ENCODE peak calls at places on chromosomes 4 and X, in four cellular contexts. H is astrocyte of the spinal cord, I is dorsolateral prefrontal cortex, G is coronary artery. R is an unnamed sample.
A peak's percentile ranks its signal among the peaks of the same experiment; 100 is the strongest.

GRCh38 chrX:141133272-141133671 is 43.7 kb downstream of the LDOC1 start:
- DNase-seq in G (no peak), I (no peak), H (no peak), R (no peak)

GRCh38 chr4:153643406-153644016 is 40.6 kb upstream of the TLR2 start:
- DNase-seq in I (no peak), H (peak; percentile 52), G (no peak), R (no peak)

GRCh38 chr4:139807483-139807882 is 141.9 kb downstream of the MGST2 start:
- DNase-seq in I (no peak), H (no peak), G (no peak), R (no peak)

GRCh38 chr4:58111818-58112217 is 1001.6 kb upstream of the IGFBP7 start:
- DNase-seq in I (no peak), H (no peak), G (no peak), R (no peak)

GRCh38 chr4:158814636-158815035 is 45.8 kb downstream of the FNIP2 start:
- DNase-seq in G (no peak), I (no peak), H (peak; percentile 79), R (no peak)

GRCh38 chr4:55706526-55706925 is 70.4 kb upstream of the NMU start:
- DNase-seq in G (no peak), H (no peak), I (no peak), R (no peak)

GRCh38 chr4:111136438-111136837 is 513.6 kb upstream of the PITX2 start:
- DNase-seq in G (no peak), I (no peak), H (peak; percentile 38), R (no peak)

GRCh38 chrX:39688576-39689373 is 409.0 kb downstream of the BCOR start:
- DNase-seq in G (peak; percentile 79), H (peak; percentile 23), I (peak; percentile 40), R (peak; percentile 34)

GRCh38 chrX:7586126-7586525 is 256.8 kb upstream of the VCX start:
- DNase-seq in G (no peak), I (no peak), H (peak; percentile 17), R (no peak)

GRCh38 chr4:978957-979701 is 5.8 kb upstream of the DGKQ start:
- DNase-seq in H (no peak), I (no peak), G (no peak), R (no peak)

GRCh38 chrX:136171420-136171819 is 24.1 kb downstream of the FHL1 start:
- DNase-seq in G (no peak), I (no peak), H (no peak), R (no peak)

GRCh38 chrX:136166221-136166855 is 19.0 kb downstream of the FHL1 start:
- DNase-seq in I (no peak), G (no peak), H (peak; percentile 40), R (no peak)

GRCh38 chrX:136163694-136164093 is 16.4 kb downstream of the FHL1 start:
- DNase-seq in G (no peak), I (no peak), H (no peak), R (no peak)

GRCh38 chrX:136170109-136170800 is 22.9 kb downstream of the FHL1 start:
- DNase-seq in I (no peak), G (no peak), H (peak; percentile 53), R (no peak)

GRCh38 chrX:136168929-136169735 is 21.8 kb downstream of the FHL1 start:
- DNase-seq in H (peak; percentile 92), I (no peak), G (peak; percentile 88), R (no peak)
- H3K4me3 ChIP-seq in H (no peak overlapping the region), I (no peak overlapping the region), G (peak overlapping the region; percentile 42), R (no peak overlapping the region)

DNA sequence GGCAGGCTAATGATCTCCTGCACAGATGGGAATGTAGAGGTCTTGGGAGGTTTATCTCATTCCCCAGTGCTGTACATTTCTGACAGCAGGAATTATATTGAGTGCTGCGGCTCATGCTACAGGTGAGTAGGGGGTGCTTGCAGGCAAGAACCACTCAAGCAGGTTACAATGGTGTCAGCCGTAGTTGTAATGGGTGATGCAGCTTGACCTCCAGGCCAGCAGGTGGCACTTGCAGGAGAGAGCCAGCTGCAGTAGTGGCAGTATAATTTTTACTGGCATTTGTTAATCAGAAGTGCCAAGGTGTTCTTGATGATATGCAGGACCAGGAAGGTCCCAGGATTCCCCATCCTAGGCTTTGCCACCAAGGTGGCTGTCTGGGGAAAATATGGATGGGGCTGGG is 759.6 kb upstream of the NDST4 start:
- DNase-seq in H (no peak), G (no peak), I (no peak), R (no peak)
- TF ChIP-seq CTCF in H (no peak), G (no peak), I (no peak), R (no peak)

GRCh38 chr4:47031713-47032404 is 492 bp downstream of the GABRB1 start:
- DNase-seq in H (no peak), G (no peak), I (no peak), R (no peak)
- H3K4me3 ChIP-seq in H (peak overlapping the region; percentile 62), G (peak overlapping the region; percentile 68), I (peak overlapping the region; percentile 56), R (no peak overlapping the region)

GRCh38 chr4:121088867-121089266 is 16.5 kb upstream of the NDNF start:
- DNase-seq in I (no peak), G (no peak), H (no peak), R (no peak)
- TF ChIP-seq CTCF in I (no peak), G (no peak), H (no peak), R (no peak)

GRCh38 chr4:98803287-98803677 is 125.7 kb downstream of the EIF4E start:
- DNase-seq in G (no peak), H (no peak), I (no peak), R (no peak)

GRCh38 chr4:98804403-98804802 is 124.5 kb downstream of the EIF4E start:
- DNase-seq in H (no peak), I (no peak), G (no peak), R (no peak)

GRCh38 chr4:98796986-98797385 is 131.9 kb downstream of the EIF4E start:
- DNase-seq in I (no peak), H (no peak), G (no peak), R (no peak)

GRCh38 chr4:98802673-98803286 is 126.2 kb downstream of the EIF4E start:
- DNase-seq in H (no peak), I (no peak), G (no peak), R (no peak)

GRCh38 chr4:98801259-98801725 is 127.6 kb downstream of the EIF4E start:
- DNase-seq in I (peak; percentile 74), H (no peak), G (no peak), R (no peak)
- H3K4me3 ChIP-seq in I (no peak overlapping the region), H (no peak overlapping the region), G (no peak overlapping the region), R (no peak overlapping the region)

GRCh38 chr4:87342872-87343271 is 20.2 kb upstream of the HSD17B13 start:
- DNase-seq in I (no peak), H (no peak), G (no peak), R (no peak)

GRCh38 chr4:87333267-87333666 is 10.6 kb upstream of the HSD17B13 start:
- DNase-seq in I (no peak), G (no peak), H (no peak), R (no peak)

GRCh38 chr4:87339440-87339839 is 16.8 kb upstream of the HSD17B13 start:
- DNase-seq in G (no peak), H (no peak), I (no peak), R (no peak)

DNA sequence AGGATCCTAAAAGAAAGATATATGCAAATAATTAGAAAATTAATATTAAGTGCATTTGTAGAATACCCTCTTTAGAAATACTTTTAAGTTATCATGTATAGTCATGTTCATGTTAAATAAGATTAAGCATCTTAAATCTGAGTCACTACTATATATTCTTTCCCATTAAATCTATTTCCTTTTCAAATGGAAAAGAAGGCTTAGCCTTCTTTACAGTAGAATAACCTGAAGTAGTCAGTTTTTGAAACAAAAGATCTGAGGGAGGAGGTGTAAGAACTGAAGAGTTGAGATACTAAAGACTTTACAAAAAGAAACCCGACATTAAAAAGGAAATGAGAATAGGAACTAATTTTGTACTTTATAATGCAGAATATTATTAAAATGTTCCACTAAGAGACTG is 14.7 kb upstream of the HSD17B13 start:
- DNase-seq in I (no peak), G (no peak), H (no peak), R (no peak)
- TF ChIP-seq CTCF in I (no peak), G (no peak), H (no peak), R (no peak)

GRCh38 chr4:173009129-173009823 is 159.3 kb upstream of the GALNT7 start:
- DNase-seq in G (no peak), H (peak; percentile 63), I (no peak), R (no peak)
- H3K4me3 ChIP-seq in G (no peak overlapping the region), H (no peak overlapping the region), I (no peak overlapping the region), R (no peak overlapping the region)

GRCh38 chr4:21130606-21131005 is 430.3 kb downstream of the PACRGL start:
- DNase-seq in H (no peak), I (no peak), G (no peak), R (no peak)

GRCh38 chr4:21139327-21139726 is 439.1 kb downstream of the PACRGL start:
- DNase-seq in H (no peak), I (no peak), G (no peak), R (no peak)

GRCh38 chr4:21136231-21136630 is 436.0 kb downstream of the PACRGL start:
- DNase-seq in I (no peak), H (no peak), G (no peak), R (no peak)

DNA sequence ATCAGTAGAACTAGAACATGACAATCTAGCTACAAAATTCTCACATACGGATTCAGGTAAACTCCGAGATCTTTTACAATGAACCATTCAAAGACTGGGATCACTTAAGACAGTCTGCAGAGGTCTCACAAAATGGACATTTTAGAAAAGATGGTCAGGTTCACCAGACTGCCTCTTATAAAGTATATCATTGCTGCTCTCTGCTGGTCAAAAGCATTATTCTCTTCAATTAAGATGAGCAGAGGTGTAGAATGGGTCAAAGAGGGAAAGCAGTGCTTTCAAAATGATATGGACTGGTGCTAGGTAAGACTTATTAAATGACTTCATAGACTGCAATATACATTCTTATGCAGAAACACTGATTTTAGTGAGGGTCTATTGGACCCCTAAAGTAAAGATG is 434.7 kb downstream of the PACRGL start:
- DNase-seq in H (peak; percentile 35), I (no peak), G (no peak), R (no peak)
- TF ChIP-seq CTCF in H (peak; percentile 16), I (peak; percentile 41), G (no peak), R (no peak)

GRCh38 chrX:43876680-43877079 is 5.6 kb downstream of the MAOB start:
- DNase-seq in I (no peak), H (no peak), G (no peak), R (no peak)

GRCh38 chrX:43881410-43882293 is 598 bp downstream of the MAOB start:
- DNase-seq in H (no peak), I (no peak), G (no peak), R (no peak)

GRCh38 chrX:43878902-43879526 is 3.2 kb downstream of the MAOB start:
- DNase-seq in G (no peak), H (no peak), I (no peak), R (no peak)

GRCh38 chrX:43882294-43882681 is at the start of gene MAOB:
- DNase-seq in G (no peak), I (no peak), H (no peak), R (no peak)

DNA sequence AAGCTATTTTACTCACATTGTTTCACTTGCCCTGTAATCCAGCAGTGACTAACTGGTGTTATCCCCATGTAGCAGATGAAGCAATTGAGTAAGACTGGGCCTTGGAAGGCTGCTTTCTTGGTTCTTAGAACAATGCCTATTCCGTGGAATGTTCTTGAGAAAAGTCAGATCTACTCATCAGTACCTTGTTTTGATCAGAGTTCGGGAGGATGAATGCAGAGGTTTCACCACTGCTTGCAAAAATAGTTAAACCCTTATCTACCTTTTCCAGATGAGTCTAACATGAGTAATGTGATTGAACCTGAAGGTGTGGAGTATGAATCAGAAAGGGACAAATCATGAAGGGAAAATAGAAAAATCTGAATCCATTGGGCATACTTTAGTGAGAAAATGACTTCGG is 1.8 kb downstream of the MAOB start:
- DNase-seq in H (no peak), G (no peak), I (no peak), R (no peak)
- H3K4me3 ChIP-seq in H (no peak overlapping the region), G (peak overlapping the region; percentile 75), I (no peak overlapping the region), R (no peak overlapping the region)

GRCh38 chr4:98828801-98829200 is 100.1 kb downstream of the EIF4E start:
- DNase-seq in I (no peak), G (no peak), H (peak; percentile 12), R (no peak)
- TF ChIP-seq CTCF in I (no peak), G (no peak), H (peak; percentile 32), R (no peak)